ENCODE peak calls at places on chromosomes 1 and 21, in four cellular contexts. G, X, E and D are unnamed samples.
A peak's percentile ranks its signal among the peaks of the same experiment; 100 is the strongest.

GRCh38 chr1:77534456-77534855 is 148.0 kb downstream of the ZZZ3 start:
- DNase-seq in G (no peak), X (no peak), E (peak; percentile 34), D (no peak)

GRCh38 chr1:66777846-66778245 is 23.2 kb downstream of the INSL5 start:
- DNase-seq in G (no peak), X (no peak), E (no peak), D (no peak)

GRCh38 chr1:78831731-78832360 is 174.7 kb downstream of the ADGRL4 start:
- DNase-seq in G (peak; percentile 59), X (no peak), E (peak; percentile 78), D (no peak)

GRCh38 chr1:194717941-194718340 is 1531.5 kb upstream of the B3GALT2 start:
- DNase-seq in G (no peak), X (no peak), E (no peak), D (no peak)

GRCh38 chr1:145955436-145955835 is 2.4 kb downstream of the LIX1L start:
- DNase-seq in G (no peak), X (no peak), E (peak; percentile 23), D (no peak)

GRCh38 chr1:204331275-204331674 is 28.5 kb downstream of the PLEKHA6 start:
- DNase-seq in G (no peak), X (peak; percentile 68), E (no peak), D (peak; percentile 89)

GRCh38 chr21:42112857-42113256 is 41.7 kb downstream of the UMODL1 start:
- DNase-seq in G (no peak), X (no peak), E (no peak), D (no peak)

GRCh38 chr21:41715649-41716321 is 51.1 kb downstream of the RIPK4 start:
- DNase-seq in G (no peak), X (no peak), E (no peak), D (peak; percentile 73)

GRCh38 chr1:178944729-178945128 is 73.9 kb upstream of the ANGPTL1 start:
- DNase-seq in G (no peak), X (no peak), E (no peak), D (no peak)

GRCh38 chr1:21175670-21176581 is 771 bp downstream of the EIF4G3 start:
- DNase-seq in G (no peak), X (peak; percentile 11), E (peak; percentile 51), D (peak; percentile 42)

GRCh38 chr1:190000365-190000872 is 477.2 kb downstream of the BRINP3 start:
- DNase-seq in G (no peak), X (no peak), E (no peak), D (no peak)

GRCh38 chr1:115198938-115199337 is 109.6 kb upstream of the TSPAN2 start:
- DNase-seq in G (peak; percentile 26), X (no peak), E (no peak), D (no peak)

GRCh38 chr1:183896466-183897026 is 91.6 kb downstream of the RGL1 start:
- DNase-seq in G (no peak), X (no peak), E (no peak), D (no peak)

GRCh38 chr1:67835663-67836452 is 2.6 kb upstream of the GNG12 start:
- DNase-seq in G (no peak), X (no peak), E (no peak), D (no peak)

GRCh38 chr1:167803358-167804217 is 81.8 kb downstream of the MPZL1 start:
- DNase-seq in G (peak; percentile 51), X (peak; percentile 92), E (peak; percentile 92), D (peak; percentile 94)

GRCh38 chr1:196535727-196536126 is 72.5 kb downstream of the KCNT2 start:
- DNase-seq in G (no peak), X (no peak), E (no peak), D (no peak)

GRCh38 chr1:225697437-225697836 is 44.5 kb upstream of the ENAH start:
- DNase-seq in G (no peak), X (no peak), E (no peak), D (no peak)

GRCh38 chr21:20443558-20444155 is 554.6 kb upstream of the NCAM2 start:
- DNase-seq in G (no peak), X (no peak), E (no peak), D (no peak)

GRCh38 chr1:48006318-48006717 is 9.1 kb upstream of the TRABD2B start:
- DNase-seq in G (no peak), X (no peak), E (no peak), D (no peak)

GRCh38 chr21:45292399-45293213 is 4.9 kb upstream of the POFUT2 start:
- DNase-seq in G (peak; percentile 16), X (peak; percentile 72), E (peak; percentile 83), D (peak; percentile 83)
- TF ChIP-seq POLR2AphosphoS5 in G (no peak), X (peak; percentile 74), E (peak; percentile 48), D (peak; percentile 37)

GRCh38 chr1:59640851-59641250 is 173.9 kb upstream of the HOOK1 start:
- DNase-seq in G (no peak), X (no peak), E (no peak), D (no peak)

GRCh38 chr1:59641861-59642260 is 172.9 kb upstream of the HOOK1 start:
- DNase-seq in G (no peak), X (no peak), E (no peak), D (no peak)

GRCh38 chr1:59643526-59643925 is 171.2 kb upstream of the HOOK1 start:
- DNase-seq in G (no peak), X (no peak), E (no peak), D (no peak)

DNA sequence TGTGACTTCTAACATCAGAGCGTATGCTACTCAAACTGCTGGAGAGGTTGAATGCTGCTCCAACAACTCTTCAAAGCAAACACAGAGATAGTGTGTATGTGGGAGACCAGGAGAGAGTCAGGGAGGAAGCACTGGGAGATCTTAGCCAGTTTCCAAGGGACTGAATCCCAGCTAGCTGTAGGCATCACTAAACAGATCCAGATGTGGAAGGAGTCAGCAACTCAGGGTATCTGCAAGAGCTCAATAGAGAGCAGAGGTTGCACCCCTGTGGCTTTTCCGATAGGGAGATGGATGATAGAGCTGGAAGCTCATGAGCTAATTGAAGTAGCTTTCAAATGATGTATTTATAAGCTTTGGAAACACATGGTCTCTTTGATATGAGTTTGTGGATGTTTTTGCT is 168.9 kb upstream of the HOOK1 start:
- DNase-seq in G (peak; percentile 89), X (no peak), E (no peak), D (no peak)
- TF ChIP-seq POLR2AphosphoS5 in G (no peak), X (no peak), E (no peak), D (no peak)

GRCh38 chr1:1946540-1946939 is 27.5 kb upstream of the TMEM52 start:
- DNase-seq in G (no peak), X (no peak), E (no peak), D (no peak)
- TF ChIP-seq POLR2AphosphoS5 in G (no peak), X (no peak), E (no peak), D (no peak)

GRCh38 chr1:58816072-58816746 is 32.4 kb upstream of the JUN start:
- DNase-seq in G (no peak), X (peak; percentile 88), E (peak; percentile 91), D (peak; percentile 96)
- TF ChIP-seq POLR2AphosphoS5 in G (peak; percentile 27), X (peak; percentile 62), E (no peak), D (peak; percentile 48)

GRCh38 chr1:169508432-169509338 is 22.9 kb upstream of the SLC19A2 start:
- DNase-seq in G (no peak), X (no peak), E (peak; percentile 52), D (no peak)
- TF ChIP-seq POLR2AphosphoS5 in G (no peak), X (no peak), E (no peak), D (no peak)

GRCh38 chr1:228085287-228085926 is 2.9 kb downstream of the ARF1 start:
- DNase-seq in G (no peak), X (no peak), E (peak; percentile 74), D (peak; percentile 50)

GRCh38 chr1:228090613-228091081 is 8.1 kb downstream of the ARF1 start:
- DNase-seq in G (no peak), X (no peak), E (peak; percentile 35), D (peak; percentile 16)

GRCh38 chr1:228089520-228090380 is 7.2 kb downstream of the ARF1 start:
- DNase-seq in G (no peak), X (no peak), E (no peak), D (peak; percentile 10)

GRCh38 chr1:228088586-228089498 is 6.3 kb downstream of the ARF1 start:
- DNase-seq in G (no peak), X (no peak), E (no peak), D (peak; percentile 8)

DNA sequence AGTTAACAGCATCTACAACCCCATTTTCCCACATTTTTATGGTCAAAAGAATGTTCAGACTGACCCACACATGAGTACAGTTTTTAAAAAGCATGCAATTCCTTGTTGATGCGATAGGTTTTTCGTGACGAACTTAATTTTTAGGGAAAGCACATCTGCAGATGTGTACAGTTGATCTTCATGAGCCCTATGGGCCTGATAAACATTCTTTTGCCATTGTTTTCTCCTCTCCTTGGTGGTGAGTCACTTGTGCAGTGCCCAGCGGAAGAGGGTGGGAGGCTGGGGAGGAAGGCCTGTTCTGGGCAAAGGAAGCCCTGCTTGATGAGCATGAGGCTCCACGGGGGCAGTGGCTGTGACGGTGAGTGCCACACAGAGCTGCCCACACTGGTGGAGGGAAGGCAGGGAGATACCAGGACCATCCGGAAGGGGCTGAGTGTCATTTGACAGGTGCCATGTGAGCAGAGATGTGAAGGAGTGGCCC is 5.3 kb downstream of the ARF1 start:
- DNase-seq in G (no peak), X (no peak), E (peak; percentile 94), D (peak; percentile 9)
- TF ChIP-seq POLR2AphosphoS5 in G (no peak), X (no peak), E (peak; percentile 60), D (no peak)